ENCODE peak calls at places on chromosomes 2 and 18, in ten cellular contexts. Y, H, A, I, G, S, E, R, Q and J are unnamed samples.

GRCh38 chr18:6557470-6558245 is 142.9 kb upstream of the L3MBTL4 start:
- DNase-seq in E (no peak), R (no peak), G (no peak), A (no peak), S (no peak), Q (no peak), H (no peak), Y (no peak), I (no peak), J (no peak)

GRCh38 chr2:42196403-42197267 is 27.5 kb downstream of the EML4 start:
- DNase-seq in R (peak), H (no peak), I (peak), Q (peak), A (no peak), G (peak), E (no peak), Y (peak), S (peak), J (peak)

GRCh38 chr2:120543899-120544298 is 191.8 kb upstream of the GLI2 start:
- DNase-seq in Y (no peak), S (no peak), R (no peak), A (no peak), E (no peak), Q (no peak), H (peak), I (no peak), G (no peak), J (no peak)

GRCh38 chr2:26086155-26086634 is 52.3 kb downstream of the RAB10 start:
- DNase-seq in Y (peak), I (no peak), A (no peak), H (no peak), R (no peak), Q (no peak), G (peak), S (peak), E (no peak), J (peak)

GRCh38 chr2:43764086-43764710 is 9.6 kb upstream of the DYNC2LI1 start:
- DNase-seq in H (no peak), S (no peak), A (no peak), R (no peak), I (no peak), G (no peak), Y (no peak), Q (no peak), E (no peak), J (no peak)

GRCh38 chr2:2012505-2012904 is 268.2 kb upstream of the PXDN start:
- DNase-seq in E (no peak), I (no peak), A (no peak), G (no peak), R (no peak), S (no peak), Q (peak), Y (peak), H (no peak), J (no peak)

GRCh38 chr2:96683972-96684820 is 41.6 kb downstream of the FER1L5 start:
- DNase-seq in H (no peak), Q (no peak), A (no peak), R (no peak), I (no peak), E (no peak), Y (no peak), G (no peak), S (no peak), J (no peak)

GRCh38 chr18:51193621-51194287 is 3.7 kb downstream of the MEX3C start:
- DNase-seq in I (no peak), H (no peak), S (no peak), R (no peak), A (no peak), G (peak), Y (peak), E (no peak), Q (no peak), J (no peak)

GRCh38 chr2:42762823-42763804 is 821 bp downstream of the OXER1 start:
- DNase-seq in I (no peak), Q (no peak), Y (no peak), R (no peak), A (no peak), G (no peak), H (no peak), E (no peak), S (no peak), J (no peak)

GRCh38 chr2:188322569-188323531 is 31.2 kb downstream of the GULP1 start:
- DNase-seq in I (no peak), G (peak), Q (no peak), E (no peak), A (no peak), S (no peak), Y (peak), H (no peak), R (no peak), J (no peak)

GRCh38 chr2:85712849-85713612 is 18.9 kb downstream of the GNLY start:
- DNase-seq in R (no peak), Q (no peak), S (no peak), I (no peak), E (no peak), G (peak), A (no peak), Y (peak), H (peak), J (peak)

GRCh38 chr2:216216951-216217903 is 108.1 kb downstream of the XRCC5 start:
- DNase-seq in A (no peak), R (no peak), G (peak), E (no peak), H (no peak), S (peak), I (peak), Y (peak), Q (no peak), J (peak)

GRCh38 chr2:231497651-231498050 is 32.6 kb downstream of the NMUR1 start:
- DNase-seq in Q (no peak), E (no peak), I (no peak), G (no peak), S (no peak), A (no peak), H (no peak), Y (no peak), R (no peak), J (no peak)

GRCh38 chr2:238493880-238494572 is 67.3 kb downstream of the ASB1 start:
- DNase-seq in E (no peak), A (no peak), Y (no peak), H (no peak), S (no peak), I (no peak), G (no peak), Q (no peak), R (peak), J (no peak)

GRCh38 chr2:207121784-207122183 is 44.0 kb downstream of the KLF7 start:
- DNase-seq in A (no peak), Y (peak), I (peak), H (no peak), Q (no peak), R (no peak), S (peak), E (no peak), G (peak), J (peak)

GRCh38 chr18:34540897-34541296 is 169.2 kb upstream of the DTNA start:
- DNase-seq in Q (no peak), S (no peak), H (no peak), I (no peak), E (no peak), R (no peak), A (no peak), G (no peak), Y (no peak), J (no peak)

GRCh38 chr18:2312440-2312839 is 258.9 kb downstream of the METTL4 start:
- DNase-seq in H (no peak), Y (no peak), G (no peak), A (no peak), R (no peak), I (no peak), Q (no peak), E (no peak), S (no peak), J (no peak)

GRCh38 chr2:106577252-106577651 is 90.1 kb downstream of the CD8B2 start:
- DNase-seq in A (no peak), E (no peak), S (no peak), I (no peak), H (no peak), Y (no peak), R (no peak), G (no peak), Q (no peak), J (no peak)

GRCh38 chr2:151395509-151396374 is 14.0 kb upstream of the RIF1 start:
- DNase-seq in S (no peak), E (no peak), H (no peak), Y (no peak), G (no peak), I (no peak), Q (no peak), R (no peak), A (no peak), J (no peak)

GRCh38 chr2:60407398-60407797 is 146.1 kb downstream of the BCL11A start:
- DNase-seq in A (no peak), E (no peak), S (no peak), H (no peak), R (no peak), Y (no peak), I (no peak), Q (no peak), G (no peak), J (no peak)

GRCh38 chr2:523698-524270 is 153.4 kb downstream of the TMEM18 start:
- DNase-seq in H (no peak), R (no peak), Q (no peak), Y (no peak), A (no peak), G (no peak), S (no peak), I (no peak), E (no peak), J (no peak)

GRCh38 chr2:98484652-98485452 is 40.2 kb downstream of the INPP4A start:
- DNase-seq in E (no peak), S (no peak), R (no peak), G (no peak), I (no peak), H (no peak), Q (no peak), A (no peak), Y (no peak), J (no peak)

GRCh38 chr18:35491689-35492077 is 6.1 kb downstream of the INO80C start:
- DNase-seq in H (no peak), G (no peak), S (no peak), Q (no peak), E (no peak), R (no peak), I (no peak), A (no peak), Y (no peak), J (no peak)

GRCh38 chr2:137826373-137827372 is 137.6 kb upstream of the HNMT start:
- DNase-seq in Y (no peak), A (no peak), E (no peak), R (no peak), G (peak), I (no peak), S (no peak), Q (no peak), H (no peak), J (no peak)

GRCh38 chr2:62708751-62709150 is 3.2 kb downstream of the EHBP1 start:
- DNase-seq in G (no peak), I (no peak), A (no peak), Q (no peak), E (no peak), H (no peak), S (no peak), R (no peak), Y (no peak), J (no peak)

GRCh38 chr2:230505162-230505561 is 89.2 kb downstream of the SP100 start:
- DNase-seq in G (no peak), Y (no peak), E (no peak), S (no peak), A (no peak), H (no peak), Q (no peak), R (no peak), I (no peak), J (no peak)

GRCh38 chr2:193276988-193277387 is 1082.3 kb upstream of the TMEFF2 start:
- DNase-seq in E (no peak), A (no peak), G (no peak), S (no peak), R (no peak), Q (no peak), H (no peak), I (no peak), Y (no peak), J (peak)

GRCh38 chr18:22935431-22935830 is 2.3 kb downstream of the RBBP8 start:
- DNase-seq in E (peak), Q (no peak), G (no peak), A (no peak), H (no peak), S (no peak), I (no peak), Y (no peak), R (no peak), J (no peak)

GRCh38 chr18:79234438-79234837 is 161.3 kb upstream of the NFATC1 start:
- DNase-seq in I (no peak), E (no peak), S (no peak), Q (no peak), R (no peak), A (no peak), Y (no peak), H (no peak), G (no peak), J (no peak)

GRCh38 chr2:240640939-240641338 is 15.7 kb downstream of the GPR35 start:
- DNase-seq in G (peak), R (no peak), I (peak), A (no peak), Y (peak), H (no peak), E (peak), S (no peak), Q (no peak), J (no peak)

GRCh38 chr18:4351005-4351404 is 104.1 kb downstream of the DLGAP1 start:
- DNase-seq in G (no peak), Q (no peak), Y (no peak), S (no peak), R (no peak), A (no peak), H (no peak), I (no peak), E (no peak), J (no peak)

GRCh38 chr2:125642032-125642431 is 1013.9 kb upstream of the GYPC start:
- DNase-seq in Y (no peak), G (no peak), A (no peak), S (no peak), H (no peak), E (no peak), Q (no peak), I (no peak), R (no peak), J (no peak)

GRCh38 chr2:56132138-56132537 is 51.7 kb upstream of the CCDC85A start:
- DNase-seq in A (no peak), E (peak), G (peak), R (no peak), H (no peak), Y (peak), Q (no peak), S (peak), I (peak), J (peak)

GRCh38 chr2:238883315-238884004 is 35.6 kb downstream of the TWIST2 start:
- DNase-seq in I (no peak), S (no peak), H (no peak), E (no peak), R (no peak), Q (no peak), A (no peak), G (no peak), Y (peak), J (no peak)

GRCh38 chr2:241870611-241871537 is 1.3 kb downstream of the RTP5 start:
- DNase-seq in Q (no peak), Y (no peak), S (no peak), G (no peak), A (no peak), R (peak), E (peak), I (no peak), H (peak), J (no peak)

GRCh38 chr2:161246301-161246700 is 61.9 kb upstream of the PSMD14 start:
- DNase-seq in S (no peak), A (no peak), R (no peak), Y (no peak), E (peak), G (no peak), I (no peak), Q (no peak), H (no peak), J (no peak)

GRCh38 chr2:240298803-240299709 is 136.4 kb upstream of the GPC1 start:
- DNase-seq in S (no peak), A (no peak), E (no peak), Y (no peak), R (no peak), G (no peak), Q (no peak), I (no peak), H (no peak), J (no peak)